ENCODE peak calls at places on chromosomes 16 and 17, in eight cellular contexts. B is stomach, F is tibial nerve, I is esophagus squamous epithelium, K is A549, G is heart left ventricle, J is prostate gland, U is right lobe of liver. C is an unnamed sample.

GRCh38 chr17:78329263-78330059 is 30.4 kb downstream of the SOCS3 start:
- DNase-seq in B (no peak), F (no peak), I (no peak), K (no peak), G (no peak), J (no peak), U (no peak), C (peak; percentile 51)

GRCh38 chr17:51319186-51319585 is 58.8 kb downstream of the UTP18 start:
- DNase-seq in B (no peak), F (no peak), I (no peak), K (no peak), G (no peak), J (no peak), U (no peak), C (no peak)

GRCh38 chr17:7842950-7843535 is 9.0 kb downstream of the KDM6B start:
- DNase-seq in B (peak; percentile 72), F (peak; percentile 55), I (no peak), K (peak; percentile 52), G (peak; percentile 86), J (peak; percentile 55), U (peak; percentile 83), C (peak; percentile 71)

GRCh38 chr17:69802045-69802740 is 272.8 kb upstream of the KCNJ16 start:
- DNase-seq in B (no peak), F (no peak), I (no peak), K (no peak), G (no peak), J (no peak), U (no peak), C (no peak)

GRCh38 chr16:6682142-6682811 is 650.4 kb upstream of the RBFOX1 start:
- DNase-seq in B (peak; percentile 31), F (no peak), I (no peak), K (peak; percentile 3), G (no peak), J (no peak), U (peak; percentile 45), C (no peak)

GRCh38 chr17:27346228-27346899 is 52.5 kb downstream of the WSB1 start:
- DNase-seq in B (no peak), F (no peak), I (no peak), K (no peak), G (no peak), J (no peak), U (no peak), C (no peak)

GRCh38 chr16:47731252-47731651 is 270.1 kb downstream of the PHKB start:
- DNase-seq in B (no peak), F (no peak), I (no peak), K (no peak), G (no peak), J (no peak), U (no peak), C (no peak)

GRCh38 chr16:27174007-27174406 is 29.3 kb upstream of the KDM8 start:
- DNase-seq in B (no peak), F (no peak), I (no peak), K (no peak), G (no peak), J (peak; percentile 63), U (no peak), C (no peak)

GRCh38 chr17:56742601-56743000 is 91.1 kb downstream of the C17orf67 start:
- DNase-seq in B (no peak), F (no peak), I (no peak), K (no peak), G (no peak), J (no peak), U (no peak), C (no peak)

GRCh38 chr16:17417740-17418139 is 53.0 kb downstream of the XYLT1 start:
- DNase-seq in B (no peak), F (no peak), I (no peak), K (no peak), G (no peak), J (no peak), U (no peak), C (no peak)

GRCh38 chr16:52203096-52203495 is 343.8 kb downstream of the TOX3 start:
- DNase-seq in B (no peak), F (no peak), I (no peak), K (no peak), G (no peak), J (no peak), U (no peak), C (no peak)

GRCh38 chr17:73955616-73956015 is 247.9 kb upstream of the RPL38 start:
- DNase-seq in B (peak; percentile 8), F (no peak), I (no peak), K (no peak), G (no peak), J (no peak), U (no peak), C (no peak)

GRCh38 chr17:47630614-47631013 is 19.1 kb upstream of the KPNB1 start:
- DNase-seq in B (peak; percentile 70), F (no peak), I (no peak), K (no peak), G (no peak), J (no peak), U (no peak), C (no peak)

GRCh38 chr17:82302991-82303943 is 14.1 kb downstream of the CD7 start:
- DNase-seq in B (no peak), F (no peak), I (no peak), K (no peak), G (no peak), J (no peak), U (peak; percentile 29), C (no peak)

DNA sequence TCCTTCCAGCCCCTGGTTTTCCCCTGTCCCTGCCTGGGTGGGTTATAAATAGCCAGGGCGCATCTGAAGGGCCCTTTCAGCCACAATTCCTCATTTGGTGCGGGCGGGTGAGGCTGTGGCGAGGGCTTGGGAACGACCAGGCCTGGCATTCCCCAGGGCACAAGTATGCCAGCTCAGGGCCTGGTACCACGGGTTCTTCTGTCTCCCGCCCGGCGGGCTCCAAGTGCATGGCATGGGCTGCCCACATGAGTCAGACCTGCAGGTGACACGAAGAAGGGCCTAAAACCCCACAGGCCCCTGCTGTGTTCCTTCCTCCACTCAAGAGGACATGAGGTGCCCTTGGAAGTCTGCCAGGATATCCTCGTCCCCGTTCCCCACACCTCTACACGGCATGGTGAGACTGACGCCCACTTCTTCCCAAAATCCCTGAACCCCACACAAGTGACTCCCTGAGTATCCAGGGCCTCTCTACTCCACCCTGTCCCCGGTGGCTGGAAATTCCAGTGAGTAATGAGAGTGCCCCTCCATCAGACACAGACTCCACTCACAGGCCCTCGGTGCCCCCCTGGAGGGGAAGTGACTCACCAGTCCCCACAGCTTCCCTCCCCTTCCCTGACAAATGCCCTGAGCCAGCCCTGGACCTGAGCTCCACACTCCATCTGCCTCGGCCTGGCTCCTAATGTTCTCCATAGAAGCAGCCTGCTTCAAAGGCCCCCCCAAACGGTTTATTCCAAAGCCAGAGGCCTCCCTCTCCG is 68.8 kb downstream of the ABR start:
- DNase-seq in B (no peak), F (no peak), I (no peak), K (peak; percentile 90), G (peak; percentile 74), J (no peak), U (no peak), C (no peak)
- TF ChIP-seq POLR2A in B (no peak), F (no peak), I (no peak), K (peak; percentile 30), G (no peak), J (no peak), U (no peak), C (no peak)

GRCh38 chr17:20171741-20172377 is 162.7 kb downstream of the SPECC1 start:
- DNase-seq in B (peak; percentile 51), F (no peak), I (no peak), K (no peak), G (no peak), J (no peak), U (no peak), C (no peak)
- H3K27ac ChIP-seq in B (peak overlapping the region; percentile 33), F (no peak overlapping the region), I (no peak overlapping the region), K (peak overlapping the region; percentile 33), G (no peak overlapping the region), J (no peak overlapping the region), U (no peak overlapping the region), C (no peak overlapping the region)

GRCh38 chr17:65455154-65455971 is 106.1 kb downstream of the AXIN2 start:
- DNase-seq in B (no peak), F (no peak), I (no peak), K (no peak), G (no peak), J (no peak), U (no peak), C (no peak)

GRCh38 chr17:65455972-65456343 is 105.5 kb downstream of the AXIN2 start:
- DNase-seq in B (no peak), F (no peak), I (no peak), K (no peak), G (peak; percentile 15), J (peak; percentile 18), U (no peak), C (peak; percentile 22)

GRCh38 chr17:65457183-65457582 is 104.3 kb downstream of the AXIN2 start:
- DNase-seq in B (no peak), F (no peak), I (no peak), K (no peak), G (no peak), J (no peak), U (no peak), C (no peak)

GRCh38 chr17:65456368-65457151 is 104.9 kb downstream of the AXIN2 start:
- DNase-seq in B (no peak), F (no peak), I (no peak), K (no peak), G (no peak), J (no peak), U (no peak), C (no peak)

DNA sequence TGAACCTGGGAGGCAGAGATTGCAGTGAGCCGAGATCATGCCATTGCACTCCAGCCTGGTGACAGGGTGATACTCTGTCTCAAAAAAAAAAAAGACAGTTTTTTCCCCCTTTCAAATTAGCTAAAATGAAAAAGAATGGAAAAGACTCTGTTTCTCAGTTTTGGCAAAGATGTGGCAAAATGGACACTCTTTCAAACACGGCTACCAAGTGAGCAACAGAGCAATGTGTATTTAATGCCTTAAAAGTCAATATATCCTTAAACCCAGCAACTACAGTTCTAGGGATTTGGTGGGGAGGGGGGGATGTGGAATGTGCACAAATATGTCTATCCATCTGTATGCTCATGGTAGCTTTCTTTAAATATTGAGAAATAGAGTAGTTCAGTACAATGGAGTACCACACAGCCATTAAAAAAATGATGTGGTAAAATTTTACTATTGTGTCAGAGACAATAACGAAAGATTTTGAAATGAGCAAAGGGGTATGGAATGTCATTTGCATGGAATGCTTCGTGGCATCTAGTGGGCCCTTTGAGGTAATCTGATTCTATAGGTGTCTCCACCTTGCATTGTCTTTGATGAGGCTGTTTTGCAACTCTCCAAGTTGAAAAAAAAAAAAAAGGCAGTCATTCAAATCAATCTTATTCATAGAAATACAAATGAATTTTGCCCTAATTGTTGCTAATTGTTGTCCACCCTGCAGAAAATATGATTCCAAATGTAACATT is 108.1 kb downstream of the AXIN2 start:
- DNase-seq in B (no peak), F (no peak), I (no peak), K (no peak), G (no peak), J (no peak), U (no peak), C (no peak)
- TF ChIP-seq POLR2A in B (no peak), F (no peak), I (no peak), K (no peak), G (no peak), J (no peak), U (no peak), C (no peak)

GRCh38 chr16:67104061-67104460 is 5.7 kb upstream of the PHAF1 start:
- DNase-seq in B (no peak), F (no peak), I (no peak), K (no peak), G (no peak), J (no peak), U (no peak), C (no peak)
- H3K27ac ChIP-seq in B (no peak overlapping the region), F (no peak overlapping the region), I (no peak overlapping the region), K (no peak overlapping the region), G (no peak overlapping the region), J (no peak overlapping the region), U (no peak overlapping the region), C (no peak overlapping the region)

GRCh38 chr16:2425008-2425518 is 4.2 kb upstream of the CCNF start:
- DNase-seq in B (no peak), F (no peak), I (no peak), K (no peak), G (no peak), J (no peak), U (no peak), C (no peak)
- TF ChIP-seq POLR2A in B (no peak), F (no peak), I (no peak), K (no peak), G (no peak), J (no peak), U (no peak), C (no peak)